ENCODE peak calls at places on chromosomes 3 and 15, in eight cellular contexts. W, Z, X, O, B, V, C and R are unnamed samples.

GRCh38 chr15:60793656-60794055 is 314.7 kb upstream of the ICE2 start:
- DNase-seq in X (no peak), Z (no peak), O (no peak), B (no peak), C (no peak), W (no peak), V (no peak), R (no peak)

GRCh38 chr3:146817705-146818104 is 212.6 kb upstream of the PLSCR5 start:
- DNase-seq in O (no peak), V (no peak), W (no peak), X (no peak), C (no peak), B (no peak), Z (no peak), R (peak; percentile 1)

GRCh38 chr3:30440880-30441279 is 165.5 kb upstream of the TGFBR2 start:
- DNase-seq in B (no peak), W (no peak), X (no peak), Z (no peak), V (no peak), C (no peak), O (no peak), R (no peak)

GRCh38 chr3:168116279-168116678 is 20.6 kb upstream of the GOLIM4 start:
- DNase-seq in W (no peak), V (no peak), X (no peak), O (peak; percentile 75), B (no peak), C (no peak), Z (no peak), R (peak; percentile 11)

GRCh38 chr3:54341811-54342210 is 219.5 kb downstream of the CACNA2D3 start:
- DNase-seq in O (no peak), W (no peak), V (no peak), B (no peak), Z (no peak), C (no peak), X (no peak), R (no peak)

GRCh38 chr3:111303760-111304159 is 232.1 kb downstream of the NECTIN3 start:
- DNase-seq in Z (no peak), C (no peak), V (no peak), X (no peak), B (no peak), W (no peak), O (no peak), R (no peak)

GRCh38 chr3:138376663-138377062 is 28.3 kb downstream of the MRAS start:
- DNase-seq in B (no peak), V (no peak), X (no peak), Z (no peak), O (no peak), W (no peak), C (no peak), R (no peak)

GRCh38 chr3:107524214-107525100 is 1.7 kb downstream of the BBX start:
- DNase-seq in Z (no peak), O (peak; percentile 68), W (peak; percentile 25), V (peak; percentile 6), B (peak; percentile 45), X (no peak), C (no peak), R (peak; percentile 62)

GRCh38 chr15:36175181-36175750 is 404.2 kb upstream of the CDIN1 start:
- DNase-seq in O (no peak), X (no peak), B (no peak), V (no peak), C (no peak), W (no peak), Z (no peak), R (no peak)

GRCh38 chr15:65404196-65404872 is 18.4 kb downstream of the IGDCC4 start:
- DNase-seq in X (no peak), O (no peak), Z (no peak), V (no peak), C (no peak), W (no peak), B (no peak), R (no peak)

GRCh38 chr15:81235781-81236507 is 39.3 kb downstream of the IL16 start:
- DNase-seq in O (no peak), W (no peak), Z (no peak), X (no peak), C (no peak), B (peak; percentile 22), V (no peak), R (no peak)

GRCh38 chr3:195139876-195140240 is 131.1 kb downstream of the XXYLT1 start:
- DNase-seq in C (no peak), V (no peak), W (no peak), O (no peak), Z (no peak), B (no peak), X (no peak), R (no peak)

GRCh38 chr3:151315136-151315535 is 1.5 kb downstream of the GPR87 start:
- DNase-seq in C (no peak), Z (no peak), O (no peak), X (no peak), B (no peak), V (no peak), W (no peak), R (no peak)

GRCh38 chr15:98322551-98322950 is 325.8 kb upstream of the IGF1R start:
- DNase-seq in V (no peak), W (no peak), C (no peak), X (no peak), Z (no peak), B (no peak), O (no peak), R (no peak)

GRCh38 chr3:56980283-56980682 is 80.2 kb upstream of the SPATA12 start:
- DNase-seq in C (no peak), O (no peak), V (no peak), W (no peak), X (no peak), Z (no peak), B (no peak), R (no peak)

GRCh38 chr3:112126501-112126900 is 6.5 kb downstream of the GCSAM start:
- DNase-seq in Z (no peak), O (no peak), V (no peak), B (no peak), C (no peak), W (no peak), X (no peak), R (peak; percentile 35)

GRCh38 chr3:177646749-177647148 is 449.5 kb upstream of the TBL1XR1 start:
- DNase-seq in B (no peak), C (no peak), X (peak; percentile 25), V (no peak), W (no peak), O (no peak), Z (no peak), R (no peak)

GRCh38 chr15:65146438-65146837 is 12.8 kb upstream of the PDCD7 start:
- DNase-seq in Z (no peak), W (no peak), B (no peak), X (no peak), O (no peak), V (no peak), C (no peak), R (no peak)

GRCh38 chr3:160885791-160886286 is 129.8 kb downstream of the PPM1L start:
- DNase-seq in W (no peak), X (no peak), B (no peak), C (peak; percentile 81), V (no peak), O (peak; percentile 75), Z (no peak), R (peak; percentile 96)

GRCh38 chr15:89090791-89091666 is 2.8 kb downstream of the ABHD2 start:
- DNase-seq in Z (no peak), O (peak; percentile 81), B (peak; percentile 54), C (peak; percentile 33), W (peak; percentile 29), X (no peak), V (no peak), R (peak; percentile 52)

GRCh38 chr3:10950476-10951294 is 41.9 kb upstream of the SLC6A1 start:
- DNase-seq in W (no peak), X (no peak), B (peak; percentile 77), Z (no peak), C (no peak), O (peak; percentile 41), V (no peak), R (peak; percentile 12)

GRCh38 chr3:188507244-188507720 is 353.3 kb downstream of the LPP start:
- DNase-seq in X (no peak), W (no peak), B (peak; percentile 70), O (no peak), C (no peak), V (no peak), Z (no peak), R (no peak)

GRCh38 chr15:51731549-51732267 is 5.7 kb downstream of the LYSMD2 start:
- DNase-seq in V (peak; percentile 17), B (peak; percentile 69), W (no peak), X (no peak), O (no peak), C (no peak), Z (no peak), R (no peak)

GRCh38 chr3:11128682-11129632 is 25.3 kb upstream of the HRH1 start:
- DNase-seq in Z (no peak), W (no peak), V (no peak), C (no peak), B (no peak), X (no peak), O (no peak), R (no peak)

GRCh38 chr3:88263417-88264116 is 113.8 kb downstream of the C3orf38 start:
- DNase-seq in B (no peak), W (no peak), V (no peak), C (peak; percentile 91), X (no peak), O (no peak), Z (no peak), R (no peak)

GRCh38 chr3:53150247-53151085 is 10.5 kb upstream of the PRKCD start:
- DNase-seq in O (no peak), C (no peak), X (no peak), V (no peak), W (no peak), Z (no peak), B (no peak), R (no peak)

GRCh38 chr15:90617171-90617570 is 87.4 kb downstream of the CRTC3 start:
- DNase-seq in X (no peak), W (no peak), V (no peak), Z (no peak), B (peak; percentile 38), C (no peak), O (no peak), R (no peak)

GRCh38 chr15:39594056-39594763 is 13.3 kb downstream of the THBS1 start:
- DNase-seq in Z (no peak), C (no peak), W (no peak), O (no peak), X (no peak), V (no peak), B (no peak), R (no peak)

GRCh38 chr3:46496745-46497555 is 826 bp upstream of the RTP3 start:
- DNase-seq in X (no peak), O (no peak), C (no peak), B (no peak), V (no peak), Z (no peak), W (peak; percentile 33), R (peak; percentile 24)

GRCh38 chr3:171005648-171006047 is 20.9 kb downstream of the SLC2A2 start:
- DNase-seq in B (no peak), V (no peak), W (no peak), O (no peak), C (no peak), X (no peak), Z (no peak), R (no peak)